ENCODE peak calls at places on chromosome 1, in nine cellular contexts. O is left ventricle myocardium inferior, C is GM06990, B is heart right ventricle, I is HL-60, H is BE2C, G is tibial nerve, J is cardiac muscle cell, L is ovary. D is an unnamed sample.

GRCh38 chr1:153791856-153792253 is 16.6 kb downstream of the SLC27A3 start:
- DNase-seq in O (no peak), C (no peak), B (no peak), I (peak), H (no peak), G (no peak), J (peak), L (no peak), D (peak)

GRCh38 chr1:19028546-19029129 is 72.2 kb upstream of the IFFO2 start:
- DNase-seq in O (no peak), C (no peak), B (no peak), I (no peak), H (no peak), G (no peak), J (no peak), L (no peak), D (no peak)

GRCh38 chr1:1967879-1968278 is 35.7 kb downstream of the CFAP74 start:
- DNase-seq in O (no peak), C (no peak), B (no peak), I (no peak), H (no peak), G (no peak), J (no peak), L (no peak), D (no peak)

GRCh38 chr1:225825078-225825477 is 15.2 kb downstream of the EPHX1 start:
- DNase-seq in O (no peak), C (no peak), B (no peak), I (no peak), H (no peak), G (no peak), J (no peak), L (no peak), D (no peak)

GRCh38 chr1:40789342-40789598 is 5.7 kb downstream of the KCNQ4 start:
- DNase-seq in O (no peak), C (no peak), B (no peak), I (no peak), H (no peak), G (no peak), J (no peak), L (no peak), D (no peak)

GRCh38 chr1:10724052-10724494 is 72.4 kb downstream of the CASZ1 start:
- DNase-seq in O (peak), C (no peak), B (peak), I (no peak), H (no peak), G (no peak), J (peak), L (no peak), D (no peak)

GRCh38 chr1:55937840-55938375 is 641.5 kb downstream of the PLPP3 start:
- DNase-seq in O (no peak), C (no peak), B (no peak), I (no peak), H (no peak), G (peak), J (no peak), L (no peak), D (no peak)

GRCh38 chr1:94608142-94608851 is 66.7 kb upstream of the F3 start:
- DNase-seq in O (no peak), C (no peak), B (no peak), I (peak), H (no peak), G (no peak), J (no peak), L (no peak), D (no peak)

GRCh38 chr1:7899741-7900140 is 40.9 kb downstream of the TNFRSF9 start:
- DNase-seq in O (no peak), C (no peak), B (no peak), I (peak), H (no peak), G (no peak), J (peak), L (no peak), D (no peak)

GRCh38 chr1:243415663-243416365 is 160.0 kb downstream of the SDCCAG8 start:
- DNase-seq in O (no peak), C (no peak), B (no peak), I (no peak), H (no peak), G (no peak), J (no peak), L (no peak), D (no peak)

GRCh38 chr1:75845576-75845975 is 48.9 kb downstream of the MSH4 start:
- DNase-seq in O (no peak), C (no peak), B (no peak), I (no peak), H (no peak), G (no peak), J (no peak), L (no peak), D (no peak)

GRCh38 chr1:60875139-60875538 is 207.2 kb upstream of the NFIA start:
- DNase-seq in O (no peak), C (no peak), B (no peak), I (no peak), H (no peak), G (no peak), J (peak), L (no peak), D (no peak)

GRCh38 chr1:1788646-1789431 is 10.6 kb upstream of the NADK start:
- DNase-seq in O (no peak), C (no peak), B (no peak), I (peak), H (peak), G (no peak), J (peak), L (no peak), D (no peak)

GRCh38 chr1:107413951-107414350 is 273.1 kb downstream of the NTNG1 start:
- DNase-seq in O (no peak), C (no peak), B (no peak), I (no peak), H (no peak), G (no peak), J (no peak), L (no peak), D (no peak)

GRCh38 chr1:204493145-204493881 is 1.3 kb downstream of the PIK3C2B start:
- DNase-seq in O (peak), C (no peak), B (peak), I (no peak), H (peak), G (no peak), J (peak), L (peak), D (peak)

GRCh38 chr1:65209005-65209885 is 61.2 kb downstream of the AK4 start:
- DNase-seq in O (no peak), C (no peak), B (peak), I (peak), H (no peak), G (no peak), J (peak), L (peak), D (no peak)

GRCh38 chr1:55064071-55064581 is 24.8 kb downstream of the PCSK9 start:
- DNase-seq in O (no peak), C (no peak), B (no peak), I (peak), H (peak), G (no peak), J (peak), L (no peak), D (peak)

GRCh38 chr1:94416901-94417701 is 1.1 kb upstream of the ABCD3 start:
- DNase-seq in O (no peak), C (no peak), B (peak), I (no peak), H (no peak), G (no peak), J (peak), L (peak), D (no peak)

GRCh38 chr1:236451796-236452373 is 57.8 kb downstream of the EDARADD start:
- DNase-seq in O (no peak), C (no peak), B (no peak), I (peak), H (peak), G (no peak), J (peak), L (no peak), D (no peak)

GRCh38 chr1:10904396-10905358 is 107.8 kb upstream of the TARDBP start:
- DNase-seq in O (no peak), C (no peak), B (no peak), I (no peak), H (peak), G (no peak), J (peak), L (no peak), D (no peak)

GRCh38 chr1:87986154-87986914 is 657.7 kb downstream of the LMO4 start:
- DNase-seq in O (no peak), C (no peak), B (no peak), I (no peak), H (peak), G (no peak), J (no peak), L (no peak), D (no peak)

GRCh38 chr1:205249651-205250050 is 21.9 kb downstream of the TMCC2 start:
- DNase-seq in O (no peak), C (no peak), B (no peak), I (no peak), H (no peak), G (no peak), J (no peak), L (no peak), D (no peak)

GRCh38 chr1:201792534-201793305 is 36.2 kb upstream of the IPO9 start:
- DNase-seq in O (peak), C (no peak), B (peak), I (peak), H (peak), G (peak), J (peak), L (peak), D (peak)

GRCh38 chr1:42820813-42821212 is 3.6 kb upstream of the SVBP start:
- DNase-seq in O (no peak), C (no peak), B (no peak), I (no peak), H (no peak), G (no peak), J (no peak), L (no peak), D (no peak)

GRCh38 chr1:42816600-42817439 is at the start of the genes ERMAP and SVBP:
- DNase-seq in O (peak), C (peak), B (peak), I (peak), H (peak), G (peak), J (peak), L (peak), D (peak)

GRCh38 chr1:42815938-42816599 is 853 bp upstream of the ERMAP start:
- DNase-seq in O (no peak), C (peak), B (no peak), I (peak), H (no peak), G (no peak), J (peak), L (no peak), D (no peak)

GRCh38 chr1:42817976-42818375 is 779 bp upstream of the SVBP start:
- DNase-seq in O (no peak), C (no peak), B (no peak), I (no peak), H (no peak), G (no peak), J (no peak), L (no peak), D (no peak)

GRCh38 chr1:42817440-42817767 is 207 bp upstream of the SVBP start:
- DNase-seq in O (no peak), C (no peak), B (no peak), I (no peak), H (no peak), G (no peak), J (no peak), L (no peak), D (no peak)
- H3K4me3 ChIP-seq in O (peak), C (peak), B (peak), I (peak), H (peak), G (peak), J (peak), L (peak), D (peak)

GRCh38 chr1:69230223-69230622 is 337.5 kb upstream of the LRRC7 start:
- DNase-seq in O (no peak), C (no peak), B (no peak), I (no peak), H (no peak), G (no peak), J (no peak), L (no peak), D (no peak)
- H3K4me3 ChIP-seq in O (no peak), C (no peak), B (no peak), I (no peak), H (no peak), G (no peak), J (no peak), L (no peak), D (no peak)

GRCh38 chr1:6417961-6418667 is 1.6 kb downstream of the HES2 start:
- DNase-seq in O (no peak), C (no peak), B (no peak), I (no peak), H (no peak), G (no peak), J (no peak), L (no peak), D (no peak)

GRCh38 chr1:6420594-6421042 is 899 bp upstream of the HES2 start:
- DNase-seq in O (no peak), C (no peak), B (no peak), I (no peak), H (no peak), G (no peak), J (no peak), L (no peak), D (no peak)

GRCh38 chr1:6419397-6419802 is 319 bp downstream of the HES2 start:
- DNase-seq in O (no peak), C (no peak), B (no peak), I (no peak), H (no peak), G (no peak), J (no peak), L (no peak), D (no peak)

GRCh38 chr1:6419803-6420593 is at the start of gene HES2:
- DNase-seq in O (no peak), C (no peak), B (no peak), I (no peak), H (no peak), G (no peak), J (no peak), L (no peak), D (no peak)

GRCh38 chr1:6418668-6419396 is 887 bp downstream of the HES2 start:
- DNase-seq in O (no peak), C (no peak), B (no peak), I (no peak), H (no peak), G (no peak), J (no peak), L (no peak), D (no peak)
- H3K4me3 ChIP-seq in O (peak), C (no peak), B (peak), I (no peak), H (no peak), G (peak), J (no peak), L (no peak), D (peak)

GRCh38 chr1:6509603-6510291 is 18.3 kb upstream of the PLEKHG5 start:
- DNase-seq in O (no peak), C (no peak), B (no peak), I (no peak), H (peak), G (no peak), J (no peak), L (no peak), D (no peak)

GRCh38 chr1:6511461-6512244 is 20.2 kb upstream of the PLEKHG5 start:
- DNase-seq in O (no peak), C (no peak), B (no peak), I (no peak), H (no peak), G (no peak), J (no peak), L (no peak), D (no peak)

GRCh38 chr1:6510493-6510892 is 19.0 kb upstream of the PLEKHG5 start:
- DNase-seq in O (no peak), C (no peak), B (no peak), I (no peak), H (no peak), G (no peak), J (no peak), L (no peak), D (no peak)

GRCh38 chr1:6512245-6512907 is 20.9 kb upstream of the PLEKHG5 start:
- DNase-seq in O (no peak), C (no peak), B (no peak), I (no peak), H (no peak), G (no peak), J (no peak), L (no peak), D (no peak)

DNA sequence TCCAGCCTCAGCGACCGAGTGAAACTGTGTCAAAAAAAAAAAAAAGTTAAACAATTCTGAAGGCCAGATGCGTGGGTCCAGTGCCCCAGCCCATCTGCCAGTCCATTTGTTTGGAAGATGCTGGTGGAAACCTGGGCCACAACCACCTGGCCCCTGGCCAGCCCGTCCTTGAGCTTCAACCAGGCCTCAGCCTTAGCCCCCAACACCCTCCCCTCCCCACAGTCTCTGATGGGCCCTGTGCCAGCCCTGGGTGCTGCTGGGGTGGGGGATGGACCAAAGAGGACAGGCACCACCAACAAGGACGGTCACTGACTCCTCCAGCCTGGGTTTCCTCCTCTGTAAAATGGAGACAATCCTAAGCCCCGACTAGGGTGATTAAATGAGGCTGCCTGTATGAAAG is 19.6 kb upstream of the PLEKHG5 start:
- DNase-seq in O (no peak), C (no peak), B (no peak), I (no peak), H (peak), G (no peak), J (no peak), L (no peak), D (no peak)
- H3K4me3 ChIP-seq in O (no peak), C (no peak), B (no peak), I (no peak), H (no peak), G (no peak), J (no peak), L (no peak), D (no peak)

GRCh38 chr1:43276673-43277072 is 6.9 kb downstream of the TMEM125 start:
- DNase-seq in O (no peak), C (no peak), B (no peak), I (no peak), H (no peak), G (no peak), J (no peak), L (no peak), D (peak)
- H3K4me3 ChIP-seq in O (no peak), C (no peak), B (no peak), I (no peak), H (no peak), G (no peak), J (no peak), L (no peak), D (no peak)

GRCh38 chr1:165371588-165372235 is 15.2 kb upstream of the LMX1A start:
- DNase-seq in O (no peak), C (no peak), B (no peak), I (no peak), H (no peak), G (no peak), J (peak), L (no peak), D (no peak)

GRCh38 chr1:165376811-165377153 is 20.3 kb upstream of the LMX1A start:
- DNase-seq in O (no peak), C (no peak), B (no peak), I (no peak), H (no peak), G (no peak), J (no peak), L (no peak), D (no peak)

GRCh38 chr1:165376041-165376810 is 19.7 kb upstream of the LMX1A start:
- DNase-seq in O (peak), C (no peak), B (peak), I (peak), H (no peak), G (peak), J (peak), L (peak), D (peak)

GRCh38 chr1:165375623-165376022 is 19.1 kb upstream of the LMX1A start:
- DNase-seq in O (no peak), C (no peak), B (no peak), I (no peak), H (no peak), G (no peak), J (no peak), L (no peak), D (no peak)
- H3K4me3 ChIP-seq in O (peak), C (no peak), B (peak), I (no peak), H (no peak), G (peak), J (peak), L (peak), D (peak)

DNA sequence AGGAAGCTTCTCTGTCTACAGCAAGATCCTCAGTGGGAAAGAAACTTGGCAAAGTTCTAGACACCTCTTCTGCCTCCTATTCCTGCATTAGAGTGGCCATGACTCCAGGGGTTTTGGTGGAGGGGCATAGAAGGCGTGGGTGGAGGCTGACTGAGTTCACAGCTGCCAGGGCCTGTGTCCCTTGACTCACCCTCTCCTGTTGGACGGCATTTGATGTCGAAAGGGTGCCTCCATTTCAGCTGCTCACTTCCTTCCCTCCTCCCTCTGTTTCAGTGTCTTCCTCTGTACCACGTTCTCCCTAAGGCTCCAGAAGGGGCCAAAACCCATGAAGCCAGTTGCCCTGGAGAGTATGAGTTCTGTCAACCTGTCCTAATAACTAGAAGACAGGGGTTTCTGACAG is 637 bp downstream of the TMEM79 start:
- DNase-seq in O (no peak), C (no peak), B (no peak), I (peak), H (no peak), G (no peak), J (peak), L (no peak), D (no peak)
- H3K4me3 ChIP-seq in O (no peak), C (no peak), B (no peak), I (no peak), H (no peak), G (no peak), J (no peak), L (no peak), D (no peak)

GRCh38 chr1:13892671-13893325 is 192.8 kb downstream of the PRDM2 start:
- DNase-seq in O (peak), C (no peak), B (no peak), I (no peak), H (peak), G (no peak), J (peak), L (peak), D (no peak)
- H3K4me3 ChIP-seq in O (peak), C (no peak), B (peak), I (no peak), H (no peak), G (peak), J (peak), L (peak), D (peak)

DNA sequence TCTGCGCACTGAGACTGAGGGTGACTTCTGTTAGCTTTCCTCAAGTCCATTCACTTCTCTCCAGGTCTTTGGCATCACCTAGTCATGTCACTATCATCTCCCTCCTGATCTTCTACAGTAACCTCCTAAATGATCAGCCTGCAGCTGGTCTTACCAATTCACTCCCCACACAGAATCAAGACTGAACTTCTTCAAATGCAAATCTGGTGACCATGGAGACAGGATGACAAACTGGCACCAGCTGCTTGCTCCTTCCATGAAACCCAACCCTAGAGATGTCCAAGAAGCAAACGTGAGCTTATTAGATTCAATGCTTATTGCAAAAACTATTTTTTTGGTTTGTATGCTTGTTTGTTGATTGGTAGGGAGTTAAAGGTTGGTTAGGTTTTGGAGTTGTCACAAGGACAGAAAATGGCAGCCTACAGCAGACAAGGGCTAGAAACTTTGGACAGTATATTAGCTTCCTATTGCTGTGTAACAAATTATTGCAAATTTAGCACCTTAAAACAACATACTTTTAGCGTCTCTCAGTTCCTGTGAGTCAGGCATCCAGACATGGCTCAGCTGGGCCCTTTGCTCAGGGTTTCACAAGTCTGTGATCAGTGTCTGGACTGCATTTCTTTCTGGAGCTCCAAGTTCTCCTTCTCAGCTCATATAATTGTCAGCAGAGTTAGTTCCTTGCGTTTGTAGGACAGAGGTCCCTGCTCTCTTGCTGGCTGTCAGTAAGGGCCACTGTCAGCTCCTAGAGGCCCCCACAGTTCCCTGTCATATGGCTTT is 53.3 kb upstream of the GJA8 start:
- DNase-seq in O (no peak), C (no peak), B (no peak), I (no peak), H (no peak), G (no peak), J (peak), L (no peak), D (no peak)
- H3K4me3 ChIP-seq in O (no peak), C (no peak), B (no peak), I (no peak), H (no peak), G (no peak), J (no peak), L (no peak), D (no peak)